ENCODE peak calls at places on chromosomes 12 and 14, in eight cellular contexts. O, A, B, R, K, U, M and J are unnamed samples.

GRCh38 chr14:63573579-63573978 is 30.4 kb upstream of the PPP2R5E start:
- DNase-seq in O (no peak), A (peak), B (no peak), R (no peak), K (no peak), U (no peak), M (no peak), J (no peak)

GRCh38 chr12:13197526-13198141 is 1.1 kb downstream of the EMP1 start:
- DNase-seq in O (no peak), A (no peak), B (no peak), R (peak), K (no peak), U (no peak), M (no peak), J (no peak)

GRCh38 chr14:51996148-51996746 is 6.9 kb downstream of the RTRAF start:
- DNase-seq in O (no peak), A (no peak), B (peak), R (no peak), K (no peak), U (no peak), M (no peak), J (no peak)

GRCh38 chr12:52180971-52181628 is 10.7 kb downstream of the KRT80 start:
- DNase-seq in O (no peak), A (no peak), B (no peak), R (no peak), K (no peak), U (no peak), M (no peak), J (no peak)

GRCh38 chr12:54038760-54039414 is 6.0 kb downstream of the HOXC5 start:
- DNase-seq in O (peak), A (no peak), B (no peak), R (no peak), K (no peak), U (no peak), M (no peak), J (no peak)

GRCh38 chr12:108911915-108912314 is 32.0 kb downstream of the DAO start:
- DNase-seq in O (peak), A (no peak), B (no peak), R (no peak), K (no peak), U (no peak), M (no peak), J (no peak)

GRCh38 chr14:92646952-92647461 is 101.4 kb downstream of the LGMN start:
- DNase-seq in O (no peak), A (peak), B (no peak), R (no peak), K (no peak), U (no peak), M (no peak), J (no peak)

GRCh38 chr12:76316468-76316867 is 31.7 kb downstream of the BBS10 start:
- DNase-seq in O (no peak), A (no peak), B (no peak), R (no peak), K (no peak), U (no peak), M (no peak), J (no peak)

GRCh38 chr14:22319526-22320352 is 269.3 kb downstream of the DAD1 start:
- DNase-seq in O (no peak), A (peak), B (peak), R (no peak), K (peak), U (no peak), M (no peak), J (peak)

GRCh38 chr14:52328286-52328685 is 14.2 kb downstream of the PTGER2 start:
- DNase-seq in O (no peak), A (peak), B (no peak), R (no peak), K (no peak), U (no peak), M (no peak), J (no peak)

GRCh38 chr12:6941786-6942185 is 1.8 kb upstream of the RNU7-1 start:
- DNase-seq in O (no peak), A (no peak), B (no peak), R (no peak), K (no peak), U (no peak), M (no peak), J (no peak)

GRCh38 chr14:81594012-81594411 is 60.4 kb upstream of the SEL1L start:
- DNase-seq in O (no peak), A (no peak), B (no peak), R (peak), K (peak), U (no peak), M (no peak), J (no peak)

GRCh38 chr12:96063046-96063445 is 27.7 kb upstream of the LTA4H start:
- DNase-seq in O (no peak), A (no peak), B (no peak), R (no peak), K (no peak), U (no peak), M (no peak), J (no peak)

GRCh38 chr14:51807355-51807754 is 53.1 kb upstream of the GNG2 start:
- DNase-seq in O (no peak), A (no peak), B (no peak), R (no peak), K (no peak), U (no peak), M (no peak), J (no peak)

GRCh38 chr12:110074089-110074488 is 25.8 kb upstream of the C12orf76 start:
- DNase-seq in O (no peak), A (no peak), B (no peak), R (no peak), K (peak), U (no peak), M (no peak), J (no peak)

GRCh38 chr14:91985521-91986255 is 38.2 kb upstream of the FBLN5 start:
- DNase-seq in O (no peak), A (peak), B (no peak), R (no peak), K (no peak), U (no peak), M (no peak), J (no peak)

GRCh38 chr12:54891717-54892478 is 37.6 kb downstream of the MUCL1 start:
- DNase-seq in O (peak), A (no peak), B (no peak), R (no peak), K (no peak), U (no peak), M (no peak), J (no peak)

GRCh38 chr14:74697543-74697942 is 15.3 kb downstream of the AREL1 start:
- DNase-seq in O (no peak), A (peak), B (no peak), R (no peak), K (no peak), U (no peak), M (no peak), J (no peak)

GRCh38 chr14:21039585-21040369 is 2.4 kb upstream of the RNASE7 start:
- DNase-seq in O (no peak), A (peak), B (peak), R (no peak), K (peak), U (no peak), M (no peak), J (no peak)

GRCh38 chr12:54759751-54760150 is 94.6 kb upstream of the MUCL1 start:
- DNase-seq in O (no peak), A (peak), B (no peak), R (no peak), K (no peak), U (no peak), M (no peak), J (no peak)

GRCh38 chr14:80926706-80927384 is 14.7 kb downstream of the CEP128 start:
- DNase-seq in O (no peak), A (peak), B (no peak), R (no peak), K (no peak), U (no peak), M (no peak), J (no peak)

GRCh38 chr14:64119535-64119934 is 174.6 kb downstream of the ESR2 start:
- DNase-seq in O (no peak), A (no peak), B (no peak), R (no peak), K (no peak), U (no peak), M (no peak), J (no peak)

GRCh38 chr12:61654698-61655097 is 605.5 kb upstream of the USP15 start:
- DNase-seq in O (no peak), A (no peak), B (no peak), R (no peak), K (no peak), U (no peak), M (no peak), J (no peak)

GRCh38 chr12:124780336-124780735 is 83.3 kb downstream of the SCARB1 start:
- DNase-seq in O (no peak), A (no peak), B (no peak), R (no peak), K (no peak), U (no peak), M (no peak), J (no peak)